ENCODE peak calls at places on chromosome 5, in seven cellular contexts. O, M, P, G, H, T and J are unnamed samples.

GRCh38 chr5:170606939-170607338 is 103.1 kb downstream of the KCNIP1 start:
- DNase-seq in G (no peak), O (no peak), M (no peak), P (no peak), H (no peak), T (no peak), J (no peak)

GRCh38 chr5:321233-321725 is at the start of gene AHRR:
- DNase-seq in O (peak), H (no peak), M (no peak), T (no peak), G (peak), P (peak), J (peak)

GRCh38 chr5:6761333-6761732 is 48.1 kb downstream of the TENT4A start:
- DNase-seq in T (no peak), H (no peak), G (no peak), O (no peak), P (no peak), M (no peak), J (no peak)

GRCh38 chr5:23332650-23333251 is 174.7 kb upstream of the PRDM9 start:
- DNase-seq in P (peak), M (no peak), T (no peak), G (no peak), O (no peak), H (no peak), J (no peak)

GRCh38 chr5:171365351-171365750 is 22.3 kb upstream of the NPM1 start:
- DNase-seq in P (peak), T (no peak), M (no peak), H (no peak), G (no peak), O (peak), J (no peak)

GRCh38 chr5:120419110-120419509 is 45.0 kb upstream of the PRR16 start:
- DNase-seq in G (no peak), H (no peak), T (no peak), P (no peak), O (no peak), M (no peak), J (no peak)

GRCh38 chr5:45399041-45399440 is 297.1 kb downstream of the HCN1 start:
- DNase-seq in H (no peak), T (no peak), M (no peak), O (no peak), G (no peak), P (no peak), J (no peak)

GRCh38 chr5:142974449-142974848 is 204.3 kb downstream of the ARHGAP26 start:
- DNase-seq in M (no peak), O (peak), H (no peak), P (no peak), T (no peak), G (no peak), J (no peak)

GRCh38 chr5:152942633-152943336 is 537.7 kb upstream of the NMUR2 start:
- DNase-seq in M (no peak), T (no peak), G (no peak), O (no peak), P (no peak), H (no peak), J (no peak)

GRCh38 chr5:150662731-150663516 is 1.9 kb downstream of the MYOZ3 start:
- DNase-seq in H (no peak), O (no peak), M (peak), P (no peak), G (no peak), T (no peak), J (no peak)

GRCh38 chr5:5799826-5800225 is 377.3 kb downstream of the ICE1 start:
- DNase-seq in T (no peak), O (no peak), G (no peak), P (no peak), M (no peak), H (no peak), J (no peak)

GRCh38 chr5:120735076-120735475 is 271.0 kb downstream of the PRR16 start:
- DNase-seq in T (no peak), G (no peak), H (no peak), P (no peak), M (no peak), O (no peak), J (no peak)

GRCh38 chr5:168946363-168946762 is 354.6 kb downstream of the SLIT3 start:
- DNase-seq in T (no peak), O (no peak), G (no peak), P (peak), M (no peak), H (no peak), J (no peak)

GRCh38 chr5:179495906-179496455 is 54.4 kb upstream of the RUFY1 start:
- DNase-seq in O (no peak), M (no peak), G (no peak), H (no peak), T (no peak), P (no peak), J (no peak)

GRCh38 chr5:131423056-131423455 is 159.2 kb downstream of the CDC42SE2 start:
- DNase-seq in P (peak), G (no peak), H (no peak), O (peak), M (no peak), T (no peak), J (no peak)
- TF ChIP-seq CTCF in P (peak), G (peak), H (no peak), O (peak), M (no peak), T (peak), J (peak)

GRCh38 chr5:139091439-139092156 is 106.6 kb downstream of the SIL1 start:
- DNase-seq in T (no peak), H (no peak), O (peak), M (no peak), G (no peak), P (peak), J (no peak)
- TF ChIP-seq CTCF in T (no peak), H (no peak), O (peak), M (no peak), G (peak), P (peak), J (peak)

GRCh38 chr5:107696511-107696910 is 25.8 kb upstream of the EFNA5 start:
- DNase-seq in T (no peak), G (no peak), P (no peak), M (no peak), O (no peak), H (no peak), J (no peak)

GRCh38 chr5:107698286-107698685 is 27.5 kb upstream of the EFNA5 start:
- DNase-seq in T (no peak), O (no peak), M (no peak), H (no peak), P (no peak), G (no peak), J (no peak)

GRCh38 chr5:107700486-107700885 is 29.7 kb upstream of the EFNA5 start:
- DNase-seq in O (no peak), M (no peak), P (no peak), T (no peak), G (no peak), H (no peak), J (no peak)

GRCh38 chr5:107699425-107699824 is 28.7 kb upstream of the EFNA5 start:
- DNase-seq in M (no peak), O (no peak), G (no peak), P (no peak), T (no peak), H (no peak), J (no peak)

GRCh38 chr5:107696071-107696470 is 25.3 kb upstream of the EFNA5 start:
- DNase-seq in O (no peak), P (no peak), H (no peak), G (no peak), M (no peak), T (no peak), J (no peak)
- TF ChIP-seq CTCF in O (no peak), P (no peak), H (no peak), G (no peak), M (no peak), T (no peak), J (no peak)

DNA sequence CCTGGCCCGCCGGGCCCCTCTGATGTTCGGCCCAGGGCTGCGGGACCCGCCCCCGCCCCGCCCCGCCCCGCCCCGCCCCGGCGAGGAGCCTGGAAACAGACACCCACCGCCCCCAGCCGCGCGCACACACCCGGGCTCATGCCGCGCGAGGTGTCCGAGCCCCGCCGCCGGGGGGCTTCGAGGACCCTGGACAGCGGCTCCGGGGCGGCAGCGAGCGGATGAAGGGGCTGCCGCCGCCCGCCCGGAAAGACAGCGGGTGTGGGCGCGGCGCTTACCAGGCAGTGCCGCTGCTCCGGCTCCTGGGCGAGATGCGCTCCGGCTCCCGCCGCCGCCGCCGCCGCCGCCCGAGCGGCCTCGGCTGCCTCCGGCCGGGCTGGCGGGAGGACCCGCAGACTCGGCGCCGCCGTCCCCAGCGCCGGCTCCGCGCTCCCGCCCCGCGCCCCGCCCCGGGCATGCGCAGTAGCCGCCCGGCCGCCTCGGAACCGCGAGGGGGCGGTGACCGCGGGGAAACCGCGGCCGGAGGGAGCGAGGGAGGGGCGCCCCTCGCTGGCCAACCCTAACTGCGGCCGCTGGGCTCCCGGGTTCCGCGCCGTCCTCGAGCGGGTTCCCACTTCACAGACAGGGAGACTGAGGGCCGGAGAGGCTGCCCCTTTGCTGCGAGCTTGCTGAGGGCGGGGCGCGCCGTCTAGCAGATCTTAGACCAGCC is at the start of gene GPRIN1:
- DNase-seq in O (peak), P (peak), G (peak), T (no peak), M (no peak), H (peak), J (peak)
- TF ChIP-seq CTCF in O (peak), P (peak), G (peak), T (peak), M (no peak), H (no peak), J (peak)

GRCh38 chr5:76196457-76196856 is 113.3 kb downstream of the SV2C start:
- DNase-seq in O (no peak), G (no peak), M (no peak), P (no peak), H (no peak), T (no peak), J (no peak)

GRCh38 chr5:76199321-76200318 is 116.4 kb downstream of the SV2C start:
- DNase-seq in P (no peak), G (no peak), M (no peak), T (no peak), O (no peak), H (no peak), J (no peak)

GRCh38 chr5:76197726-76198125 is 114.5 kb downstream of the SV2C start:
- DNase-seq in P (no peak), T (no peak), M (no peak), O (no peak), G (no peak), H (no peak), J (no peak)

GRCh38 chr5:76193635-76194034 is 110.5 kb downstream of the SV2C start:
- DNase-seq in G (no peak), H (no peak), P (no peak), M (no peak), T (no peak), O (no peak), J (no peak)

GRCh38 chr5:76196886-76197489 is 113.8 kb downstream of the SV2C start:
- DNase-seq in O (no peak), T (no peak), G (no peak), P (no peak), M (no peak), H (no peak), J (no peak)
- TF ChIP-seq CTCF in O (no peak), T (no peak), G (no peak), P (no peak), M (no peak), H (no peak), J (no peak)

GRCh38 chr5:165029471-165029870 is 1524.1 kb downstream of the MAT2B start:
- DNase-seq in M (no peak), T (no peak), G (no peak), P (no peak), H (no peak), O (peak), J (no peak)
- TF ChIP-seq CTCF in M (no peak), T (peak), G (no peak), P (no peak), H (no peak), O (peak), J (no peak)